ENCODE peak calls at places on chromosome 14, in four cellular contexts. S is Peyer's patch, V is stomach, R is DMS 273 treated with DMSO at 0.1 percent for 48 hours. Z is an unnamed sample.

GRCh38 chr14:70771781-70772212 is 37.5 kb downstream of the MAP3K9 start:
- DNase-seq in R (no peak), S (no peak), V (no peak), Z (no peak)

GRCh38 chr14:88831285-88831684 is 6.8 kb downstream of the TTC8 start:
- DNase-seq in S (no peak), V (no peak), R (no peak), Z (no peak)

GRCh38 chr14:29601559-29602109 is 326.0 kb downstream of the PRKD1 start:
- DNase-seq in V (no peak), R (no peak), S (no peak), Z (no peak)

GRCh38 chr14:90534838-90535555 is 138.2 kb downstream of the CALM1 start:
- DNase-seq in S (no peak), V (no peak), R (no peak), Z (no peak)

GRCh38 chr14:57078054-57078453 is 190.7 kb downstream of the EXOC5 start:
- DNase-seq in V (no peak), R (no peak), S (no peak), Z (no peak)

GRCh38 chr14:92490239-92490959 is 23.2 kb upstream of the RIN3 start:
- DNase-seq in R (no peak), V (no peak), S (no peak), Z (no peak)

GRCh38 chr14:104140463-104141331 is 2.3 kb downstream of the KIF26A start:
- DNase-seq in S (peak; percentile 30), R (no peak), V (no peak), Z (no peak)

GRCh38 chr14:98950356-98950895 is 321.6 kb downstream of the BCL11B start:
- DNase-seq in S (no peak), V (no peak), R (no peak), Z (no peak)

GRCh38 chr14:50823051-50823762 is 7.8 kb downstream of the NIN start:
- DNase-seq in R (no peak), V (no peak), S (no peak), Z (no peak)